ENCODE peak calls at places on chromosomes 12 and 14, in five cellular contexts. One of them, this sample, is unnamed.

GRCh38 chr12:13165578-13166120 is 30.9 kb upstream of the EMP1 start:
- DNase-seq in adipocyte: peak; percentile 38
- DNase-seq in aorta: peak; percentile 83
- DNase-seq in esophagus squamous epithelium: no peak
- DNase-seq in Peyer's patch: peak; percentile 61
- DNase-seq in this sample: peak; percentile 72

GRCh38 chr14:70905316-70905715 is 1.9 kb upstream of the PCNX1 start:
- DNase-seq in esophagus squamous epithelium: no peak
- DNase-seq in Peyer's patch: no peak
- DNase-seq in adipocyte: peak; percentile 96
- DNase-seq in aorta: no peak
- DNase-seq in this sample: no peak

GRCh38 chr12:10717410-10717809 is 5.7 kb downstream of the YBX3 start:
- DNase-seq in esophagus squamous epithelium: no peak
- DNase-seq in adipocyte: peak; percentile 24
- DNase-seq in Peyer's patch: no peak
- DNase-seq in aorta: no peak
- DNase-seq in this sample: no peak

GRCh38 chr14:26872510-26872909 is 274.7 kb upstream of the NOVA1 start:
- DNase-seq in esophagus squamous epithelium: no peak
- DNase-seq in Peyer's patch: no peak
- DNase-seq in aorta: no peak
- DNase-seq in adipocyte: peak; percentile 8
- DNase-seq in this sample: no peak

GRCh38 chr12:64452559-64453329 is 824 bp downstream of the TBK1 start:
- DNase-seq in aorta: no peak
- DNase-seq in Peyer's patch: no peak
- DNase-seq in esophagus squamous epithelium: no peak
- DNase-seq in adipocyte: peak; percentile 90
- DNase-seq in this sample: peak; percentile 92

GRCh38 chr14:24060443-24060842 is 8.6 kb downstream of the CARMIL3 start:
- DNase-seq in adipocyte: no peak
- DNase-seq in Peyer's patch: no peak
- DNase-seq in esophagus squamous epithelium: no peak
- DNase-seq in aorta: no peak
- DNase-seq in this sample: no peak

GRCh38 chr12:63995512-63995911 is 151.0 kb downstream of the SRGAP1 start:
- DNase-seq in adipocyte: no peak
- DNase-seq in aorta: no peak
- DNase-seq in Peyer's patch: no peak
- DNase-seq in esophagus squamous epithelium: no peak
- DNase-seq in this sample: no peak

GRCh38 chr12:87382959-87383591 is 646.1 kb downstream of the C12orf50 start:
- DNase-seq in adipocyte: no peak
- DNase-seq in aorta: no peak
- DNase-seq in Peyer's patch: no peak
- DNase-seq in esophagus squamous epithelium: no peak
- DNase-seq in this sample: peak; percentile 13

GRCh38 chr12:26830783-26831601 is 2.0 kb downstream of the ITPR2 start:
- DNase-seq in aorta: no peak
- DNase-seq in esophagus squamous epithelium: no peak
- DNase-seq in Peyer's patch: no peak
- DNase-seq in adipocyte: no peak
- DNase-seq in this sample: no peak

GRCh38 chr14:71529855-71530254 is 402.4 kb upstream of the RGS6 start:
- DNase-seq in adipocyte: no peak
- DNase-seq in Peyer's patch: no peak
- DNase-seq in esophagus squamous epithelium: no peak
- DNase-seq in aorta: peak; percentile 78
- DNase-seq in this sample: no peak

GRCh38 chr12:66152732-66153131 is 17.1 kb downstream of the TMBIM4 start:
- DNase-seq in aorta: no peak
- DNase-seq in esophagus squamous epithelium: no peak
- DNase-seq in Peyer's patch: no peak
- DNase-seq in adipocyte: peak; percentile 59
- DNase-seq in this sample: no peak

GRCh38 chr14:66601932-66602578 is 94.1 kb downstream of the GPHN start:
- DNase-seq in aorta: no peak
- DNase-seq in adipocyte: no peak
- DNase-seq in esophagus squamous epithelium: no peak
- DNase-seq in Peyer's patch: no peak
- DNase-seq in this sample: peak; percentile 15

GRCh38 chr12:49808686-49809368 is 19.4 kb downstream of the NCKAP5L start:
- DNase-seq in aorta: no peak
- DNase-seq in esophagus squamous epithelium: no peak
- DNase-seq in Peyer's patch: no peak
- DNase-seq in adipocyte: peak; percentile 51
- DNase-seq in this sample: no peak

GRCh38 chr14:51738754-51739153 is 87.0 kb downstream of the FRMD6 start:
- DNase-seq in esophagus squamous epithelium: no peak
- DNase-seq in Peyer's patch: no peak
- DNase-seq in aorta: no peak
- DNase-seq in adipocyte: no peak
- DNase-seq in this sample: no peak

GRCh38 chr12:66438601-66439000 is 136.3 kb downstream of the HELB start:
- DNase-seq in adipocyte: peak; percentile 56
- DNase-seq in Peyer's patch: no peak
- DNase-seq in aorta: no peak
- DNase-seq in esophagus squamous epithelium: no peak
- DNase-seq in this sample: no peak

GRCh38 chr12:50297996-50298395 is 14.7 kb upstream of the LIMA1 start:
- DNase-seq in Peyer's patch: no peak
- DNase-seq in esophagus squamous epithelium: no peak
- DNase-seq in aorta: no peak
- DNase-seq in adipocyte: no peak
- DNase-seq in this sample: peak; percentile 59

GRCh38 chr14:100653409-100653808 is 66.2 kb upstream of the BEGAIN start:
- DNase-seq in adipocyte: no peak
- DNase-seq in Peyer's patch: no peak
- DNase-seq in aorta: no peak
- DNase-seq in esophagus squamous epithelium: no peak
- DNase-seq in this sample: no peak

GRCh38 chr14:23445773-23446172 is 10.3 kb upstream of the MYH7 start:
- DNase-seq in adipocyte: no peak
- DNase-seq in esophagus squamous epithelium: no peak
- DNase-seq in Peyer's patch: no peak
- DNase-seq in aorta: no peak
- DNase-seq in this sample: no peak

GRCh38 chr14:62066304-62066703 is 304.1 kb downstream of the SNAPC1 start:
- DNase-seq in adipocyte: no peak
- DNase-seq in aorta: no peak
- DNase-seq in esophagus squamous epithelium: no peak
- DNase-seq in Peyer's patch: no peak
- DNase-seq in this sample: no peak

GRCh38 chr14:93772263-93772662 is 16.0 kb downstream of the PRIMA1 start:
- DNase-seq in adipocyte: no peak
- DNase-seq in Peyer's patch: no peak
- DNase-seq in esophagus squamous epithelium: no peak
- DNase-seq in aorta: peak; percentile 68
- DNase-seq in this sample: no peak

GRCh38 chr12:111196532-111196931 is 172.4 kb downstream of the PHETA1 start:
- DNase-seq in Peyer's patch: no peak
- DNase-seq in adipocyte: no peak
- DNase-seq in aorta: no peak
- DNase-seq in esophagus squamous epithelium: no peak
- DNase-seq in this sample: no peak

GRCh38 chr12:59980491-59980890 is 384.7 kb downstream of the SLC16A7 start:
- DNase-seq in aorta: no peak
- DNase-seq in adipocyte: peak; percentile 29
- DNase-seq in Peyer's patch: no peak
- DNase-seq in esophagus squamous epithelium: no peak
- DNase-seq in this sample: no peak

GRCh38 chr14:50395448-50395847 is 1.2 kb downstream of the CDKL1 start:
- DNase-seq in aorta: no peak
- DNase-seq in esophagus squamous epithelium: no peak
- DNase-seq in adipocyte: no peak
- DNase-seq in Peyer's patch: no peak
- DNase-seq in this sample: peak; percentile 38

GRCh38 chr14:78240567-78240966 is 70.4 kb downstream of the NRXN3 start:
- DNase-seq in Peyer's patch: no peak
- DNase-seq in adipocyte: no peak
- DNase-seq in aorta: no peak
- DNase-seq in esophagus squamous epithelium: no peak
- DNase-seq in this sample: no peak

GRCh38 chr12:54561164-54561563 is 11.8 kb downstream of the PDE1B start:
- DNase-seq in aorta: peak; percentile 83
- DNase-seq in adipocyte: peak; percentile 4
- DNase-seq in Peyer's patch: peak; percentile 24
- DNase-seq in esophagus squamous epithelium: no peak
- DNase-seq in this sample: no peak

GRCh38 chr12:50573271-50573670 is 68.5 kb downstream of the DIP2B start:
- DNase-seq in aorta: no peak
- DNase-seq in adipocyte: no peak
- DNase-seq in esophagus squamous epithelium: no peak
- DNase-seq in Peyer's patch: no peak
- DNase-seq in this sample: no peak

GRCh38 chr12:49636979-49637378 is 13.6 kb downstream of the PRPF40B start:
- DNase-seq in aorta: no peak
- DNase-seq in Peyer's patch: peak; percentile 46
- DNase-seq in esophagus squamous epithelium: no peak
- DNase-seq in adipocyte: peak; percentile 84
- DNase-seq in this sample: peak; percentile 59

GRCh38 chr14:76546426-76547221 is 170.7 kb downstream of the ESRRB start:
- DNase-seq in esophagus squamous epithelium: no peak
- DNase-seq in adipocyte: no peak
- DNase-seq in aorta: no peak
- DNase-seq in Peyer's patch: no peak
- DNase-seq in this sample: peak; percentile 8

GRCh38 chr12:104974626-104975290 is 11.4 kb upstream of the NOPCHAP1 start:
- DNase-seq in aorta: no peak
- DNase-seq in Peyer's patch: peak; percentile 52
- DNase-seq in adipocyte: no peak
- DNase-seq in esophagus squamous epithelium: peak; percentile 5
- DNase-seq in this sample: no peak

GRCh38 chr12:3624273-3624672 is 128.6 kb downstream of the CRACR2A start:
- DNase-seq in adipocyte: no peak
- DNase-seq in aorta: no peak
- DNase-seq in Peyer's patch: no peak
- DNase-seq in esophagus squamous epithelium: no peak
- DNase-seq in this sample: no peak

GRCh38 chr14:69769623-69770022 is 2.7 kb downstream of the SRSF5 start:
- DNase-seq in Peyer's patch: no peak
- DNase-seq in adipocyte: no peak
- DNase-seq in esophagus squamous epithelium: no peak
- DNase-seq in aorta: no peak
- DNase-seq in this sample: no peak

GRCh38 chr12:46209914-46210834 is 58.7 kb downstream of the SLC38A1 start:
- DNase-seq in adipocyte: no peak
- DNase-seq in aorta: no peak
- DNase-seq in Peyer's patch: peak; percentile 82
- DNase-seq in esophagus squamous epithelium: no peak
- DNase-seq in this sample: peak; percentile 18

GRCh38 chr14:68027276-68027675 is 207.7 kb downstream of the RAD51B start:
- DNase-seq in esophagus squamous epithelium: no peak
- DNase-seq in Peyer's patch: no peak
- DNase-seq in aorta: no peak
- DNase-seq in adipocyte: peak; percentile 64
- DNase-seq in this sample: no peak

GRCh38 chr12:685388-685787 is 22.1 kb upstream of the NINJ2 start:
- DNase-seq in esophagus squamous epithelium: no peak
- DNase-seq in aorta: no peak
- DNase-seq in adipocyte: no peak
- DNase-seq in Peyer's patch: peak; percentile 82
- DNase-seq in this sample: peak; percentile 54

GRCh38 chr12:67525500-67525884 is 123.1 kb upstream of the DYRK2 start:
- DNase-seq in aorta: no peak
- DNase-seq in Peyer's patch: no peak
- DNase-seq in adipocyte: no peak
- DNase-seq in esophagus squamous epithelium: no peak
- DNase-seq in this sample: no peak
- H3K4me1 ChIP-seq in aorta: no peaks in the 10 kb centered on the region
- H3K4me1 ChIP-seq in Peyer's patch: no peaks in the 10 kb centered on the region
- H3K4me1 ChIP-seq in adipocyte: no peaks in the 10 kb centered on the region
- H3K4me1 ChIP-seq in esophagus squamous epithelium: no peaks in the 10 kb centered on the region
- H3K4me1 ChIP-seq in this sample: no peaks in the 10 kb centered on the region

GRCh38 chr12:6542209-6543009 is 8.1 kb downstream of the GAPDH start:
- DNase-seq in aorta: peak; percentile 41
- DNase-seq in esophagus squamous epithelium: no peak
- DNase-seq in Peyer's patch: no peak
- DNase-seq in adipocyte: no peak
- DNase-seq in this sample: peak; percentile 97

GRCh38 chr12:6541371-6542165 is 7.3 kb downstream of the GAPDH start:
- DNase-seq in aorta: no peak
- DNase-seq in adipocyte: no peak
- DNase-seq in Peyer's patch: no peak
- DNase-seq in esophagus squamous epithelium: no peak
- DNase-seq in this sample: peak; percentile 25

GRCh38 chr12:6539276-6540134 is 5.2 kb downstream of the GAPDH start:
- DNase-seq in esophagus squamous epithelium: no peak
- DNase-seq in aorta: no peak
- DNase-seq in Peyer's patch: no peak
- DNase-seq in adipocyte: peak; percentile 28
- DNase-seq in this sample: peak; percentile 29

GRCh38 chr12:6538420-6539275 is 4.3 kb downstream of the GAPDH start:
- DNase-seq in Peyer's patch: no peak
- DNase-seq in esophagus squamous epithelium: no peak
- DNase-seq in aorta: no peak
- DNase-seq in adipocyte: peak; percentile 33
- DNase-seq in this sample: no peak

GRCh38 chr12:6540181-6540877 is 6.0 kb downstream of the GAPDH start:
- DNase-seq in Peyer's patch: peak; percentile 71
- DNase-seq in esophagus squamous epithelium: peak; percentile 41
- DNase-seq in aorta: peak; percentile 95
- DNase-seq in adipocyte: peak; percentile 96
- DNase-seq in this sample: peak; percentile 96
- H3K4me1 ChIP-seq in Peyer's patch: peaks cover 24% of the 10 kb centered on the region
- H3K4me1 ChIP-seq in esophagus squamous epithelium: peaks cover 42% of the 10 kb centered on the region
- H3K4me1 ChIP-seq in aorta: no peaks in the 10 kb centered on the region
- H3K4me1 ChIP-seq in adipocyte: peaks cover 33% of the 10 kb centered on the region
- H3K4me1 ChIP-seq in this sample: peaks cover 9% of the 10 kb centered on the region

DNA sequence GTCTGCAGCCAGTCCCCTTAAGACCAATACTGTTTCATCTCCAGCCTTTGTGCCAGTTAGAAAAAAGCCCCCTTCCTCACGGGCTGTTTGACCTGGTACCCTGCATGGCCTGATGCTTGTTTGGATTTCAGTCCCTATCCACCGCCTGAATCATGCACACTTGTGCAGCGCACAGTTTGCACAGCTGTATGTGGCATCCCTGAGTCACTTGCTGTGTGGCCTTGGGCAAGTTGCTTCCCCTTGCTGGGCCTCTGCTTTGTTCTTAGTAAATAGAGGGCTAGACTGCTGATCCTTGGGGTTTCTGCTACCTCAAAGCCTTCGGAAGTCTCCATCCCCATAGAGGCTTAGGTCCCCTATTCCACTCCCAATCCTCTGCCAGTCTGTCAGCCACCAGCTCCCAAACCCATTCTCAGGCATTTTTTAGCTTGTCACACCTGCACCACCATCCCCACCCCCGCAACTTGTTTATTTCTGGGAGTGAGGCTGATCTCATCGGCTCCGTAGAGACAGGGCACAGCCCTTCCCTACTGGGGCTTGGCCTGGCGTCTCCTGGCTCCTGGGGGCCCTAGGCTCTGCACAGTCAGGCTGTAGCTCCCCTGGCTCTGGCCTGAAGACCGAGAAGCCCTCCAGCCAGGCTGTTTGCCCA is 8.8 kb downstream of the KRT80 start:
- DNase-seq in esophagus squamous epithelium: no peak
- DNase-seq in Peyer's patch: no peak
- DNase-seq in adipocyte: no peak
- DNase-seq in aorta: no peak
- DNase-seq in this sample: no peak
- H3K4me1 ChIP-seq in esophagus squamous epithelium: peaks cover 28% of the 10 kb centered on the region
- H3K4me1 ChIP-seq in Peyer's patch: no peaks in the 10 kb centered on the region
- H3K4me1 ChIP-seq in adipocyte: peaks cover 28% of the 10 kb centered on the region
- H3K4me1 ChIP-seq in aorta: no peaks in the 10 kb centered on the region
- H3K4me1 ChIP-seq in this sample: no peaks in the 10 kb centered on the region

GRCh38 chr12:69331482-69331845 is 16.7 kb upstream of the LYZ start:
- DNase-seq in Peyer's patch: no peak
- DNase-seq in adipocyte: peak; percentile 11
- DNase-seq in esophagus squamous epithelium: no peak
- DNase-seq in aorta: no peak
- DNase-seq in this sample: peak; percentile 72
- H3K4me1 ChIP-seq in Peyer's patch: peaks cover 5% of the 10 kb centered on the region
- H3K4me1 ChIP-seq in adipocyte: peaks cover 12% of the 10 kb centered on the region
- H3K4me1 ChIP-seq in esophagus squamous epithelium: peaks cover 8% of the 10 kb centered on the region
- H3K4me1 ChIP-seq in aorta: no peaks in the 10 kb centered on the region
- H3K4me1 ChIP-seq in this sample: no peaks in the 10 kb centered on the region